ENCODE peak calls at places on chromosomes 3 and 15, in six cellular contexts. T, L, N, S, F and X are unnamed samples.
A peak's percentile ranks its signal among the peaks of the same experiment; 100 is the strongest.

GRCh38 chr3:9153763-9154601 is 95.5 kb downstream of the SRGAP3 start:
- DNase-seq in T (no peak), L (no peak), N (no peak), S (peak; percentile 9), F (peak; percentile 44), X (no peak)

GRCh38 chr3:141410408-141410807 is 42.1 kb downstream of the ZBTB38 start:
- DNase-seq in T (peak; percentile 74), L (no peak), N (peak; percentile 43), S (no peak), F (no peak), X (no peak)

GRCh38 chr15:101063212-101063611 is 144.1 kb downstream of the LRRK1 start:
- DNase-seq in T (no peak), L (no peak), N (no peak), S (no peak), F (no peak), X (no peak)

GRCh38 chr3:21913791-21914190 is 162.8 kb upstream of the ZNF385D start:
- DNase-seq in T (no peak), L (no peak), N (peak; percentile 12), S (no peak), F (peak; percentile 75), X (no peak)

GRCh38 chr3:3134750-3135448 is 8.2 kb downstream of the TRNT1 start:
- DNase-seq in T (no peak), L (peak; percentile 7), N (no peak), S (no peak), F (peak; percentile 32), X (no peak)

GRCh38 chr3:8554725-8555621 is 53.4 kb downstream of the LMCD1 start:
- DNase-seq in T (peak; percentile 44), L (no peak), N (no peak), S (no peak), F (peak; percentile 71), X (no peak)

GRCh38 chr3:45988100-45988761 is 7.4 kb downstream of the FYCO1 start:
- DNase-seq in T (peak; percentile 9), L (no peak), N (no peak), S (no peak), F (no peak), X (no peak)

GRCh38 chr3:131846296-131846924 is 188.4 kb downstream of the CPNE4 start:
- DNase-seq in T (no peak), L (no peak), N (no peak), S (no peak), F (no peak), X (no peak)

GRCh38 chr3:146161725-146162047 is 702 bp upstream of the PLOD2 start:
- DNase-seq in T (no peak), L (no peak), N (no peak), S (no peak), F (peak; percentile 46), X (peak; percentile 44)

GRCh38 chr15:44804303-44805046 is 68.1 kb downstream of the TRIM69 start:
- DNase-seq in T (no peak), L (no peak), N (no peak), S (no peak), F (no peak), X (no peak)

GRCh38 chr15:83983634-83984458 is 251.7 kb upstream of the GOLGA6L4 start:
- DNase-seq in T (no peak), L (no peak), N (no peak), S (no peak), F (no peak), X (no peak)

GRCh38 chr15:95302206-95302605 is 1028.3 kb upstream of the NR2F2 start:
- DNase-seq in T (peak; percentile 42), L (no peak), N (no peak), S (no peak), F (no peak), X (no peak)

GRCh38 chr3:52188586-52189404 is 9.2 kb upstream of the ALAS1 start:
- DNase-seq in T (no peak), L (no peak), N (no peak), S (no peak), F (no peak), X (no peak)

GRCh38 chr3:134971359-134971758 is 176.3 kb downstream of the EPHB1 start:
- DNase-seq in T (no peak), L (no peak), N (no peak), S (no peak), F (no peak), X (no peak)